ENCODE peak calls at places on chromosomes 7 and 10, in four cellular contexts. F is vagina, T is dorsolateral prefrontal cortex, O is uterus. Y is an unnamed sample.

GRCh38 chr7:5543361-5543760 is 119.7 kb upstream of the TNRC18 start:
- DNase-seq in F (no peak), T (no peak), O (no peak), Y (no peak)

GRCh38 chr10:76115471-76116155 is 684.2 kb downstream of the LRMDA start:
- DNase-seq in F (no peak), T (no peak), O (no peak), Y (no peak)

GRCh38 chr10:35194906-35195305 is 68.3 kb downstream of the CREM start:
- DNase-seq in F (no peak), T (no peak), O (no peak), Y (no peak)

GRCh38 chr10:103433858-103434257 is 18.3 kb downstream of the CALHM2 start:
- DNase-seq in F (no peak), T (no peak), O (no peak), Y (no peak)

GRCh38 chr7:18119985-18120384 is 92.3 kb upstream of the PRPS1L1 start:
- DNase-seq in F (no peak), T (no peak), O (no peak), Y (no peak)

GRCh38 chr10:25048463-25048862 is 32.1 kb downstream of the THNSL1 start:
- DNase-seq in F (no peak), T (no peak), O (no peak), Y (no peak)

GRCh38 chr7:28266377-28266776 is 85.8 kb upstream of the JAZF1 start:
- DNase-seq in F (no peak), T (no peak), O (no peak), Y (no peak)

GRCh38 chr7:55481126-55481525 is 91.2 kb downstream of the VOPP1 start:
- DNase-seq in F (peak), T (no peak), O (no peak), Y (no peak)

GRCh38 chr7:40232242-40232929 is 97.6 kb downstream of the SUGCT start:
- DNase-seq in F (no peak), T (no peak), O (no peak), Y (no peak)

GRCh38 chr7:112410087-112410486 is 40.2 kb upstream of the IFRD1 start:
- DNase-seq in F (no peak), T (no peak), O (no peak), Y (no peak)

GRCh38 chr7:45129906-45130305 is 18.4 kb upstream of the TBRG4 start:
- DNase-seq in F (no peak), T (no peak), O (no peak), Y (no peak)

GRCh38 chr7:47291461-47292051 is 290.4 kb downstream of the TNS3 start:
- DNase-seq in F (no peak), T (no peak), O (no peak), Y (no peak)

GRCh38 chr10:69473304-69473985 is 22.2 kb downstream of the TSPAN15 start:
- DNase-seq in F (no peak), T (no peak), O (peak), Y (no peak)

GRCh38 chr7:51224811-51225581 is 91.6 kb downstream of the COBL start:
- DNase-seq in F (peak), T (peak), O (no peak), Y (peak)

GRCh38 chr7:918118-918425 is 36.4 kb downstream of the ADAP1 start:
- DNase-seq in F (no peak), T (no peak), O (peak), Y (peak)

GRCh38 chr7:128404143-128404681 is 5.6 kb downstream of the IMPDH1 start:
- DNase-seq in F (no peak), T (no peak), O (no peak), Y (peak)

GRCh38 chr10:125411724-125412123 is 251.4 kb upstream of the CTBP2 start:
- DNase-seq in F (no peak), T (no peak), O (no peak), Y (no peak)

GRCh38 chr7:45573636-45574470 is at the start of gene ADCY1:
- DNase-seq in F (no peak), T (peak), O (no peak), Y (no peak)

GRCh38 chr10:12408472-12408871 is 59.1 kb downstream of the CAMK1D start:
- DNase-seq in F (no peak), T (no peak), O (no peak), Y (no peak)

GRCh38 chr10:77820349-77820748 is 106.2 kb downstream of the DLG5 start:
- DNase-seq in F (no peak), T (no peak), O (no peak), Y (no peak)

GRCh38 chr10:4372601-4373000 is 453.4 kb upstream of the AKR1E2 start:
- DNase-seq in F (no peak), T (no peak), O (no peak), Y (no peak)

GRCh38 chr10:21292763-21293517 is 232.5 kb downstream of the SKIDA1 start:
- DNase-seq in F (no peak), T (peak), O (peak), Y (peak)

GRCh38 chr10:114282526-114282925 is 43.5 kb downstream of the VWA2 start:
- DNase-seq in F (no peak), T (no peak), O (no peak), Y (no peak)

GRCh38 chr10:89793649-89794254 is 92.4 kb downstream of the KIF20B start:
- DNase-seq in F (no peak), T (no peak), O (no peak), Y (no peak)

GRCh38 chr7:66413379-66414114 is 208.4 kb downstream of the TPST1 start:
- DNase-seq in F (peak), T (peak), O (peak), Y (peak)

GRCh38 chr10:64449603-64450002 is 928.4 kb downstream of the REEP3 start:
- DNase-seq in F (no peak), T (no peak), O (no peak), Y (no peak)

GRCh38 chr10:64444578-64444977 is 923.4 kb downstream of the REEP3 start:
- DNase-seq in F (no peak), T (no peak), O (no peak), Y (no peak)

DNA sequence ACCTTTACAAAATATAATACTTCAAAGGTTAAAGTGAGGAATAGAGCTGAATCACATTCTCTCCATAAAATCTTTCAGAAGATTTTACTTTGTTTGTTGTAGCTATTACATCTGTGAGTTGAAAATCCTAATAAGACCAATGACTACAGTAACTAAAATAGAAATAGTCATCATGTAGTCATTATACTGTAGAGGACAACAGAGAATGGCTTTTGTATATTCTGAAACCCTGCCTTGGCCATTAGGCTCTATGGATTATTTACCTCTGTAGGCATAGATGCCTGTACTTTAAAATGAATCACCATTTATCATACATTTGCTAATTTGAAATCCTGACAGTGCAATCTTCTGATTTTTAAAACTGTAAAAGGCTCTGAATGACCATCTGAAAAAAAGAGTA is 923.0 kb downstream of the REEP3 start:
- DNase-seq in F (no peak), T (no peak), O (no peak), Y (no peak)
- TF ChIP-seq CTCF in F (no peak), T (no peak), O (no peak), Y (no peak)

GRCh38 chr7:71131256-71131752 is 640 bp upstream of the GALNT17 start:
- DNase-seq in F (no peak), T (peak), O (peak), Y (no peak)
- TF ChIP-seq CTCF in F (no peak), T (no peak), O (peak), Y (no peak)

DNA sequence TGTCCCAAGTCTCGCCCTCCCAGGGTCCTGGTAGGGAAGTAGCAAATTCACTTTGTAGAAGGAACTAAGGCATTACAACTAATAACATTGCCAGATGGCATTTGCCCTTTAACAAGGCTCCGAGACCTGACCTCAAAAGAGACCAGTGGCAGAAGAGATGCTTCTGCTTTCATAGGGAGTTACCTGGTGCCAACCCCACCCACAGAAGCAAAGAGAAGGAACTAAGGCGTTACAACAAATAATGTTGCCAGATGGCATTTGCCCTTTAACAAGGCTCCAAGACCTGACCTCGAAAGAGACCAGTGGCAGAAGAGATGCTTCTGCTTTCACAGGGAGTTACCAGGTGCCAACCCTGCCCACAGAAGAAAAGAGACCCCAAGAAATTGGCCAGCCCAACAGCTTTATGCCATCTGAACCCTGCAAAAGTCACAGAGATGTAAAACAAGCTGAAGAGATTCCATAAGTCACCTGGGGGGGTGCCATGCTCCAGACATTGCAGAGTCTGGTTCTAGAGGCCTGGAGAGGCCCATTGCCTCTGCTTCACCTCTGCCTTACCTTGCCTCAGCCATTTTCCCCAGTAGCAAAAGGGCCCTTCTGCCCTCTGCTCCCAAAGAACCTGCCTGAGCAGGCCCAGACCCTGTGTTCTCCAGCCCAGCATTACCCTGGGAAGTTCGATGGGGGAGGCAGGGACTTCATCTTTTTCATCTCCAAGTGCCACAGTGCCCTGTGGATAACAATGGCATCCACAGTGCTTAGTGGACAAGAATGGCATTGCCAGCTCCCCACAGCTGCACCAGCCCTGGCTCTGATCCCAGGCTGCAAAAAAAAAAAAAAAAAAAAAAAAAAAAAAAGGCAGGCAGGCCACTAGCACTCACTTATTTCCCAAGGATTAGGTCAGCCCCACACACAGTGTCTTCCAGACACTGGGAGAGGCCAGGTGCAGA is 179.5 kb upstream of the PLXNA4 start:
- DNase-seq in F (no peak), T (no peak), O (no peak), Y (no peak)
- TF ChIP-seq CTCF in F (no peak), T (no peak), O (no peak), Y (no peak)

GRCh38 chr7:121080257-121080912 is 91.9 kb downstream of the CPED1 start:
- DNase-seq in F (no peak), T (no peak), O (no peak), Y (no peak)

GRCh38 chr7:121078701-121079227 is 90.3 kb downstream of the CPED1 start:
- DNase-seq in F (no peak), T (no peak), O (no peak), Y (no peak)

GRCh38 chr7:121081327-121081936 is 92.9 kb downstream of the CPED1 start:
- DNase-seq in F (no peak), T (no peak), O (no peak), Y (no peak)

GRCh38 chr7:121080913-121081326 is 92.4 kb downstream of the CPED1 start:
- DNase-seq in F (no peak), T (no peak), O (no peak), Y (no peak)

GRCh38 chr7:121079425-121080169 is 91.1 kb downstream of the CPED1 start:
- DNase-seq in F (no peak), T (no peak), O (no peak), Y (peak)
- TF ChIP-seq CTCF in F (no peak), T (no peak), O (no peak), Y (no peak)

DNA sequence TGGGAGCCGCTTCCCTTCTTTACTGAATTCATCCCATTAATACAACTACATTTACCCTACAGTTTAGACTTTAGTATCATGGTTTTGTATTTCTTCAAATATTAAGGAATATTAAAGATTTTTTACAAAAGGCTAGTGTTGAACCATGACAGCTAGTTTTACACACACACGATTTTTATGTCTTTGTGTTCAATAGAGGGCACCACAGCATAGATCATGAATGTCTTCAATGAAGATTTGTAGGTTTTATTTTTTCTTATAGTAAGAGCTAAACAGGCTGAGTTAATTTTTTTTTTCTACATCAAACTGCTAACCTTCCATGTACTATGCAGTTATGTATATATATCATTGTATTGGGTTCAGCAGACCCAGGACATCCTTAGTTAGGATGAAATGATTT is 76.9 kb downstream of the SNX10 start:
- DNase-seq in F (no peak), T (no peak), O (no peak), Y (no peak)
- TF ChIP-seq CTCF in F (no peak), T (peak), O (no peak), Y (peak)

Y was measured in right lobe of liver.